ENCODE peak calls at places on chromosomes 11 and 22, in six cellular contexts. A, X, T, F, C and U are unnamed samples.

GRCh38 chr11:92393218-92393617 is 168.6 kb downstream of the FAT3 start:
- DNase-seq in F (no peak), X (no peak), T (no peak), C (no peak), A (no peak), U (no peak)

GRCh38 chr22:27752771-27753170 is 48.8 kb downstream of the MN1 start:
- DNase-seq in A (no peak), X (no peak), C (no peak), T (peak), F (no peak), U (peak)

GRCh38 chr11:85725510-85726258 is 39.7 kb upstream of the CCDC89 start:
- DNase-seq in A (peak), F (no peak), T (peak), C (peak), X (no peak), U (peak)

GRCh38 chr22:39013923-39014722 is at the start of gene APOBEC3C:
- DNase-seq in T (peak), X (peak), F (peak), C (peak), A (peak), U (peak)

GRCh38 chr11:5486421-5486820 is 2.1 kb upstream of the OR52D1 start:
- DNase-seq in C (no peak), A (no peak), X (no peak), F (peak), T (no peak), U (no peak)

GRCh38 chr22:27329966-27330645 is 471.4 kb downstream of the MN1 start:
- DNase-seq in X (no peak), C (no peak), F (no peak), T (no peak), A (no peak), U (no peak)

GRCh38 chr11:72724851-72725730 is 27.1 kb downstream of the ARAP1 start:
- DNase-seq in F (peak), C (peak), T (peak), A (peak), X (peak), U (peak)

GRCh38 chr22:27993774-27994350 is 74.8 kb upstream of the PITPNB start:
- DNase-seq in C (no peak), T (no peak), F (no peak), A (no peak), X (no peak), U (no peak)

GRCh38 chr11:78168539-78169477 is 19.6 kb downstream of the KCTD21 start:
- DNase-seq in F (no peak), T (no peak), C (peak), X (no peak), A (no peak), U (no peak)

GRCh38 chr22:36951746-36952145 is 38.3 kb downstream of the CSF2RB start:
- DNase-seq in T (no peak), A (no peak), X (no peak), C (no peak), F (no peak), U (no peak)

GRCh38 chr11:107619926-107620325 is 29.0 kb downstream of the ELMOD1 start:
- DNase-seq in A (no peak), F (no peak), X (no peak), T (no peak), C (no peak), U (no peak)